ENCODE peak calls at places on chromosomes 5 and 9, in four cellular contexts. L is aorta; C is CD4-positive, alpha-beta memory T cell; N is body of pancreas. D is an unnamed sample.

GRCh38 chr5:122313001-122313402 is 965 bp downstream of the SNCAIP start:
- DNase-seq in L (no peak), C (no peak), N (no peak), D (no peak)

GRCh38 chr9:36575411-36575882 is 2.8 kb downstream of the MELK start:
- DNase-seq in L (no peak), N (no peak), C (no peak), D (no peak)

GRCh38 chr9:13841801-13842462 is 472.0 kb downstream of the NFIB start:
- DNase-seq in C (no peak), N (no peak), L (no peak), D (no peak)

GRCh38 chr9:16321461-16322119 is 548.9 kb downstream of the BNC2 start:
- DNase-seq in N (no peak), C (no peak), L (no peak), D (no peak)

GRCh38 chr5:41795125-41795524 is 75.1 kb downstream of the OXCT1 start:
- DNase-seq in C (no peak), L (no peak), N (no peak), D (no peak)

GRCh38 chr9:114588150-114588663 is 638 bp downstream of the ATP6V1G1 start:
- DNase-seq in C (peak; percentile 64), L (no peak), N (no peak), D (no peak)

GRCh38 chr5:113271015-113271414 is 163.8 kb downstream of the TSSK1B start:
- DNase-seq in C (no peak), L (no peak), N (no peak), D (no peak)

GRCh38 chr9:70120834-70121510 is 77.3 kb downstream of the MAMDC2 start:
- DNase-seq in L (peak; percentile 90), N (no peak), C (no peak), D (peak; percentile 27)

GRCh38 chr9:72228282-72228681 is 79.0 kb downstream of the GDA start:
- DNase-seq in N (no peak), L (no peak), C (no peak), D (no peak)

GRCh38 chr9:123607479-123607878 is 251.5 kb downstream of the CRB2 start:
- DNase-seq in N (no peak), L (no peak), C (no peak), D (no peak)

GRCh38 chr9:128987800-128988199 is 40.3 kb downstream of the NUP188 start:
- DNase-seq in L (peak; percentile 87), N (no peak), C (no peak), D (no peak)

GRCh38 chr9:116115731-116116353 is 37.7 kb upstream of the PAPPA start:
- DNase-seq in L (no peak), N (no peak), C (no peak), D (no peak)

GRCh38 chr5:151234476-151235238 is 10.8 kb upstream of the CCDC69 start:
- DNase-seq in C (no peak), N (peak; percentile 88), L (no peak), D (no peak)

GRCh38 chr5:160635678-160636077 is 214.0 kb downstream of the PTTG1 start:
- DNase-seq in L (no peak), N (no peak), C (no peak), D (no peak)

GRCh38 chr9:93818795-93819472 is 136.2 kb downstream of the BARX1 start:
- DNase-seq in C (no peak), N (no peak), L (peak; percentile 72), D (peak; percentile 8)

GRCh38 chr9:75185585-75186170 is 97.4 kb downstream of the OSTF1 start:
- DNase-seq in L (no peak), C (peak; percentile 38), N (peak; percentile 46), D (peak; percentile 69)

GRCh38 chr5:7208911-7209310 is 187.0 kb upstream of the ADCY2 start:
- DNase-seq in N (no peak), L (no peak), C (no peak), D (no peak)

GRCh38 chr9:32578976-32579375 is 6.0 kb upstream of the NDUFB6 start:
- DNase-seq in N (no peak), C (no peak), L (no peak), D (no peak)

GRCh38 chr5:106290841-106291240 is 1379.9 kb downstream of the EFNA5 start:
- DNase-seq in L (no peak), C (no peak), N (no peak), D (no peak)

GRCh38 chr5:135309391-135310327 is 89.4 kb downstream of the MACROH2A1 start:
- DNase-seq in N (no peak), C (no peak), L (no peak), D (no peak)

GRCh38 chr5:172383231-172383802 is 71.0 kb downstream of the SH3PXD2B start:
- DNase-seq in C (no peak), L (no peak), N (peak; percentile 53), D (no peak)

GRCh38 chr5:102958481-102959011 is 161.4 kb downstream of the GIN1 start:
- DNase-seq in N (no peak), C (no peak), L (no peak), D (no peak)

GRCh38 chr9:4306066-4306787 is 6.4 kb upstream of the GLIS3 start:
- DNase-seq in N (no peak), L (no peak), C (no peak), D (no peak)

GRCh38 chr5:17425385-17426070 is 72.5 kb upstream of the TAF11L2 start:
- DNase-seq in C (no peak), N (no peak), L (no peak), D (no peak)

GRCh38 chr9:82127993-82128710 is 139.6 kb downstream of the SPATA31D1 start:
- DNase-seq in C (no peak), L (no peak), N (no peak), D (no peak)

GRCh38 chr5:62779010-62779422 is 200.4 kb downstream of the LRRC70 start:
- DNase-seq in C (no peak), L (no peak), N (no peak), D (peak; percentile 15)

GRCh38 chr5:141760193-141760592 is 78.2 kb upstream of the ARAP3 start:
- DNase-seq in N (no peak), C (no peak), L (no peak), D (no peak)

GRCh38 chr9:71353723-71354122 is 232.3 kb upstream of the TRPM3 start:
- DNase-seq in C (no peak), L (no peak), N (no peak), D (no peak)

GRCh38 chr9:89515416-89515815 is 17.5 kb upstream of the SEMA4D start:
- DNase-seq in N (no peak), L (no peak), C (no peak), D (no peak)

GRCh38 chr5:178229861-178230260 is 2.7 kb downstream of the PHYKPL start:
- DNase-seq in C (no peak), L (peak; percentile 67), N (no peak), D (no peak)

GRCh38 chr5:178227929-178228328 is 4.7 kb downstream of the PHYKPL start:
- DNase-seq in N (no peak), C (no peak), L (no peak), D (no peak)

GRCh38 chr5:178225174-178225573 is 7.4 kb downstream of the PHYKPL start:
- DNase-seq in C (no peak), L (no peak), N (no peak), D (no peak)

GRCh38 chr5:178228609-178229008 is 4.0 kb downstream of the PHYKPL start:
- DNase-seq in N (no peak), C (no peak), L (peak; percentile 22), D (no peak)

DNA sequence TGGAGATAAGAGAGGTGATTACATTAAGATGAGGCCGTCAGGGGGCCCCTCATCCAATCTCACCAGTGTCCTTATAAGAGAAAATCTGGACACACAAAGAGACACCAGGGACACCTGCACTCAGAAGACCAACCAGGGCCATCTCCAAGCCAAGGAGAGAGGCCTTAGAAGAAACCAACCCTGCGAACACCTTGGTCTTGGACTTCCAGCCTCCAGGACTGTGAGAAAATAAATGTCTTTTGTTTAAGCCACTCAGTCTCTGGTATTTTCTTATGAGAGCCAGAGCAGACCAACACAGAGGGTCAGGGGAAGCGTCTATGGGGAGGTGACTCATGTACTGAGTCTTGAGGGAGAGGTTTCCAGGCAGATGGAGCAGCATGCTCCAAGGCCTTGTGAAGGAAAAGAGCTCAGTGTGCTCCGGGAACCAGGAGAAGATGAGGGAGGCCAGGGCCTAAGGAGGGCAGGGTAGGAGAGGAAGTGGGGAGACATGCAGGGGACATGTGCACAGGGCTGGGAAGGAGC is 5.4 kb downstream of the PHYKPL start:
- DNase-seq in L (no peak), N (no peak), C (no peak), D (no peak)
- H3K27ac ChIP-seq in L (no peak overlapping the region), N (no peak overlapping the region), C (no peak overlapping the region), D (no peak overlapping the region)

DNA sequence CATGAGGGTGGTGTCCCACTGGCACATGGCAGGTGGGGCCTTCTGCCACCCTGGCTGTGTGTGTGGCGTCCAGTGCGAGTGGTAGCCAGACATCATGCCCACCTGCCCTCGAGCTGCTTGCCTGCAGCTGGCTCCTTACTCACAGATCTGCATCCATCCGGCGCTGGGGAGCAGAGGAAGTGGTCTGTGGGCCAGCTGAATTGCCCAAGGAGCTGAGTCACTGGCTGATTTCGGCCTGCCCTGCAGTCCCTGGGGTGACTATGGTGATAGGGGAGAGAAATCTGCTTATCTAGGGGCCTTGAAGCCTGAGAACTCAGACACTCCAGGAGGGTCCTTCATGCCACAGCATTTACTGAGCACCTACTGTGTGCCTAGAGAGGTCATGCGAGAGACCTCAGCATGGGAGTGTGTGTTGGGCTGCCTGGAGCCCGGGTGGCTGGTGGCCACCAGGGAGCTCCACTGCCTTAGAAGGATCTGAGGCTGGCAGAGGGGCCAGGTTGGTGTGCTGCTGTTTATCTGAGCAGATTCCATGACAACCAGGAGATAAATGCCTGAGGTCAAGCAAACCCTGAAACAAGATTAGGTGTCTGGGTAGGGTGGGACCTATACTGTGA is 57.1 kb downstream of the SLC22A5 start:
- DNase-seq in N (peak; percentile 61), C (peak; percentile 83), L (peak; percentile 92), D (no peak)
- H3K4me3 ChIP-seq in N (no peak overlapping the region), C (peak overlapping the region; percentile 28), L (no peak overlapping the region), D (no peak overlapping the region)

DNA sequence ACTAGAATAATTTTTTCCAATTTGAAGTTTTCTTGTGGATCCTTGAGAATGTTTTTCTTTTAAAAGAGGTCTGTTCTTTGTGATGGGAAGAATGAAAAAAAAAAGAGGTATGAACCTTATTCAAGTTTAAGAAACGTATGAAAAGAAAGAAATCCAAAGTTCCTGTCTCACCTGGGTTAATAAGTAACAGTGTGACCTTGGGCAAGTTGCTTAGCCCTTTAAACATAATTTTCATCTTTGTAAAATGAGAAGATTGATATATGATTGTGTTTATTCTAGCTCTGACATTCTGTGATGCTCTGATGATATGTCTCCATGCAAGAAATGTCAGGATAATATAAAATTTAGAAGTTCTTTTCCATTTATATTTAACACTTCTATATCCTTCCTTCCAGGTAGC is 19.3 kb downstream of the SLC26A2 start:
- DNase-seq in L (no peak), N (no peak), C (no peak), D (no peak)
- H3K27ac ChIP-seq in L (no peak overlapping the region), N (no peak overlapping the region), C (no peak overlapping the region), D (no peak overlapping the region)

GRCh38 chr9:94903961-94904421 is 177.5 kb downstream of the AOPEP start:
- DNase-seq in L (no peak), C (no peak), N (no peak), D (no peak)

GRCh38 chr9:94899464-94900221 is 173.1 kb downstream of the AOPEP start:
- DNase-seq in N (no peak), L (no peak), C (no peak), D (no peak)

GRCh38 chr9:94900222-94901018 is 173.9 kb downstream of the AOPEP start:
- DNase-seq in C (no peak), N (no peak), L (no peak), D (no peak)

GRCh38 chr9:94904806-94905205 is 178.3 kb downstream of the AOPEP start:
- DNase-seq in N (no peak), L (no peak), C (no peak), D (no peak)

DNA sequence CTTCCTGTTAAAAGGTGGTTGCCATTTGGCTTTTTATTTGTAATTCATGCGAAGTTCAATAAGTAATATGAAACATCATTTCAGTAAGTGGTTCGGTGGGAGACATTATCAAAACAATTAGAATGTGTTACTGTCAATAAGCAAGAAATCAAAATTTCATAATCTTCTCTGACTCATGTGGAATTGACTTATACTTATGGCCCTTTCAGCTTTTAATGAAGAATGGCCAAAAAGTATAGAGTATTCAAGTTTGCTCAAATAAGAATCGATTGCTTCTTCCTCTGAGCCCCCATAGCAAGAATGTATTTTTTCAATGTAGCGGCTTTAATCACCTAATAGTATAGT is 174.5 kb downstream of the AOPEP start:
- DNase-seq in N (no peak), C (no peak), L (no peak), D (no peak)
- H3K4me3 ChIP-seq in N (no peak overlapping the region), C (no peak overlapping the region), L (no peak overlapping the region), D (no peak overlapping the region)

D was measured in WERI-Rb-1.